ENCODE peak calls at places on chromosome 20, in ten cellular contexts. One of them, this sample, is unnamed.

GRCh38 chr20:17657898-17658647 is 24.0 kb downstream of the RRBP1 start:
- DNase-seq in right cardiac atrium: peak
- DNase-seq in HFF-Myc: no peak
- DNase-seq in tibial nerve: no peak
- DNase-seq in AG04449: no peak
- DNase-seq in mesenchymal stem cell: no peak
- DNase-seq in skeletal muscle cell: no peak
- DNase-seq in fibroblast of villous mesenchyme: no peak
- DNase-seq in HL-60: no peak
- DNase-seq in ovary: no peak
- DNase-seq in this sample: no peak

GRCh38 chr20:58441723-58442122 is 52.7 kb downstream of the VAPB start:
- DNase-seq in right cardiac atrium: no peak
- DNase-seq in HFF-Myc: no peak
- DNase-seq in tibial nerve: no peak
- DNase-seq in AG04449: no peak
- DNase-seq in mesenchymal stem cell: no peak
- DNase-seq in skeletal muscle cell: no peak
- DNase-seq in fibroblast of villous mesenchyme: no peak
- DNase-seq in HL-60: no peak
- DNase-seq in ovary: no peak
- DNase-seq in this sample: no peak

GRCh38 chr20:61960836-61961235 is 104.8 kb downstream of the TAF4 start:
- DNase-seq in right cardiac atrium: no peak
- DNase-seq in HFF-Myc: no peak
- DNase-seq in tibial nerve: no peak
- DNase-seq in AG04449: no peak
- DNase-seq in mesenchymal stem cell: no peak
- DNase-seq in skeletal muscle cell: no peak
- DNase-seq in fibroblast of villous mesenchyme: no peak
- DNase-seq in HL-60: no peak
- DNase-seq in ovary: no peak
- DNase-seq in this sample: no peak

GRCh38 chr20:61391812-61392520 is 139.9 kb downstream of the CDH4 start:
- DNase-seq in right cardiac atrium: no peak
- DNase-seq in HFF-Myc: no peak
- DNase-seq in tibial nerve: no peak
- DNase-seq in AG04449: no peak
- DNase-seq in mesenchymal stem cell: no peak
- DNase-seq in skeletal muscle cell: no peak
- DNase-seq in fibroblast of villous mesenchyme: no peak
- DNase-seq in HL-60: no peak
- DNase-seq in ovary: no peak
- DNase-seq in this sample: no peak

GRCh38 chr20:1326031-1326930 is 2.7 kb downstream of the SDCBP2 start:
- DNase-seq in right cardiac atrium: peak
- DNase-seq in HFF-Myc: no peak
- DNase-seq in tibial nerve: no peak
- DNase-seq in AG04449: no peak
- DNase-seq in mesenchymal stem cell: peak
- DNase-seq in skeletal muscle cell: no peak
- DNase-seq in fibroblast of villous mesenchyme: peak
- DNase-seq in HL-60: no peak
- DNase-seq in ovary: peak
- DNase-seq in this sample: peak

GRCh38 chr20:3239867-3240775 is 1.1 kb upstream of the SLC4A11 start:
- DNase-seq in right cardiac atrium: no peak
- DNase-seq in HFF-Myc: no peak
- DNase-seq in tibial nerve: no peak
- DNase-seq in AG04449: no peak
- DNase-seq in mesenchymal stem cell: peak
- DNase-seq in skeletal muscle cell: no peak
- DNase-seq in fibroblast of villous mesenchyme: peak
- DNase-seq in HL-60: no peak
- DNase-seq in ovary: no peak
- DNase-seq in this sample: no peak

GRCh38 chr20:49276895-49277785 is 717 bp downstream of the ZNFX1 start:
- DNase-seq in right cardiac atrium: peak
- DNase-seq in HFF-Myc: no peak
- DNase-seq in tibial nerve: peak
- DNase-seq in AG04449: no peak
- DNase-seq in mesenchymal stem cell: peak
- DNase-seq in skeletal muscle cell: no peak
- DNase-seq in fibroblast of villous mesenchyme: no peak
- DNase-seq in HL-60: no peak
- DNase-seq in ovary: peak
- DNase-seq in this sample: peak

GRCh38 chr20:34364013-34364382 is 925 bp downstream of the ITCH start:
- DNase-seq in right cardiac atrium: no peak
- DNase-seq in HFF-Myc: no peak
- DNase-seq in tibial nerve: no peak
- DNase-seq in AG04449: no peak
- DNase-seq in mesenchymal stem cell: peak
- DNase-seq in skeletal muscle cell: no peak
- DNase-seq in fibroblast of villous mesenchyme: peak
- DNase-seq in HL-60: no peak
- DNase-seq in ovary: no peak
- DNase-seq in this sample: no peak

GRCh38 chr20:3041818-3042504 is 1.5 kb upstream of the GNRH2 start:
- DNase-seq in right cardiac atrium: no peak
- DNase-seq in HFF-Myc: no peak
- DNase-seq in tibial nerve: no peak
- DNase-seq in AG04449: no peak
- DNase-seq in mesenchymal stem cell: no peak
- DNase-seq in skeletal muscle cell: no peak
- DNase-seq in fibroblast of villous mesenchyme: peak
- DNase-seq in HL-60: no peak
- DNase-seq in ovary: no peak
- DNase-seq in this sample: no peak

GRCh38 chr20:9617940-9618339 is 103.5 kb downstream of the LAMP5 start:
- DNase-seq in right cardiac atrium: no peak
- DNase-seq in HFF-Myc: no peak
- DNase-seq in tibial nerve: no peak
- DNase-seq in AG04449: no peak
- DNase-seq in mesenchymal stem cell: peak
- DNase-seq in skeletal muscle cell: no peak
- DNase-seq in fibroblast of villous mesenchyme: peak
- DNase-seq in HL-60: no peak
- DNase-seq in ovary: no peak
- DNase-seq in this sample: no peak

GRCh38 chr20:43722153-43722505 is 4.7 kb downstream of the GTSF1L start:
- DNase-seq in right cardiac atrium: no peak
- DNase-seq in HFF-Myc: no peak
- DNase-seq in tibial nerve: no peak
- DNase-seq in AG04449: no peak
- DNase-seq in mesenchymal stem cell: no peak
- DNase-seq in skeletal muscle cell: no peak
- DNase-seq in fibroblast of villous mesenchyme: no peak
- DNase-seq in HL-60: no peak
- DNase-seq in ovary: no peak
- DNase-seq in this sample: no peak

GRCh38 chr20:37598611-37599342 is 71.1 kb upstream of the BLCAP start:
- DNase-seq in right cardiac atrium: no peak
- DNase-seq in HFF-Myc: no peak
- DNase-seq in tibial nerve: no peak
- DNase-seq in AG04449: no peak
- DNase-seq in mesenchymal stem cell: no peak
- DNase-seq in skeletal muscle cell: no peak
- DNase-seq in fibroblast of villous mesenchyme: no peak
- DNase-seq in HL-60: no peak
- DNase-seq in ovary: no peak
- DNase-seq in this sample: no peak

GRCh38 chr20:37596890-37597539 is 69.3 kb upstream of the BLCAP start:
- DNase-seq in right cardiac atrium: no peak
- DNase-seq in HFF-Myc: no peak
- DNase-seq in tibial nerve: no peak
- DNase-seq in AG04449: no peak
- DNase-seq in mesenchymal stem cell: no peak
- DNase-seq in skeletal muscle cell: no peak
- DNase-seq in fibroblast of villous mesenchyme: no peak
- DNase-seq in HL-60: no peak
- DNase-seq in ovary: no peak
- DNase-seq in this sample: no peak

GRCh38 chr20:37596168-37596567 is 68.5 kb upstream of the BLCAP start:
- DNase-seq in right cardiac atrium: no peak
- DNase-seq in HFF-Myc: no peak
- DNase-seq in tibial nerve: no peak
- DNase-seq in AG04449: no peak
- DNase-seq in mesenchymal stem cell: no peak
- DNase-seq in skeletal muscle cell: no peak
- DNase-seq in fibroblast of villous mesenchyme: no peak
- DNase-seq in HL-60: no peak
- DNase-seq in ovary: no peak
- DNase-seq in this sample: no peak

GRCh38 chr20:37600486-37600885 is 72.8 kb upstream of the BLCAP start:
- DNase-seq in right cardiac atrium: no peak
- DNase-seq in HFF-Myc: no peak
- DNase-seq in tibial nerve: no peak
- DNase-seq in AG04449: no peak
- DNase-seq in mesenchymal stem cell: no peak
- DNase-seq in skeletal muscle cell: no peak
- DNase-seq in fibroblast of villous mesenchyme: no peak
- DNase-seq in HL-60: no peak
- DNase-seq in ovary: no peak
- DNase-seq in this sample: no peak

GRCh38 chr20:37598101-37598530 is 70.4 kb upstream of the BLCAP start:
- DNase-seq in right cardiac atrium: no peak
- DNase-seq in HFF-Myc: no peak
- DNase-seq in tibial nerve: no peak
- DNase-seq in AG04449: no peak
- DNase-seq in mesenchymal stem cell: no peak
- DNase-seq in skeletal muscle cell: no peak
- DNase-seq in fibroblast of villous mesenchyme: no peak
- DNase-seq in HL-60: no peak
- DNase-seq in ovary: no peak
- DNase-seq in this sample: no peak
- H3K4me3 ChIP-seq in right cardiac atrium: no peak
- H3K4me3 ChIP-seq in HFF-Myc: no peak
- H3K4me3 ChIP-seq in tibial nerve: no peak
- H3K4me3 ChIP-seq in AG04449: no peak
- H3K4me3 ChIP-seq in mesenchymal stem cell: no peak
- H3K4me3 ChIP-seq in skeletal muscle cell: no peak
- H3K4me3 ChIP-seq in fibroblast of villous mesenchyme: no peak
- H3K4me3 ChIP-seq in HL-60: no peak
- H3K4me3 ChIP-seq in ovary: no peak
- H3K4me3 ChIP-seq in this sample: no peak

GRCh38 chr20:63522091-63522868 is 1.7 kb downstream of the PPDPF start:
- DNase-seq in right cardiac atrium: peak
- DNase-seq in HFF-Myc: no peak
- DNase-seq in tibial nerve: no peak
- DNase-seq in AG04449: no peak
- DNase-seq in mesenchymal stem cell: no peak
- DNase-seq in skeletal muscle cell: no peak
- DNase-seq in fibroblast of villous mesenchyme: no peak
- DNase-seq in HL-60: no peak
- DNase-seq in ovary: no peak
- DNase-seq in this sample: peak
- H3K4me3 ChIP-seq in right cardiac atrium: no peak
- H3K4me3 ChIP-seq in HFF-Myc: peak
- H3K4me3 ChIP-seq in tibial nerve: peak
- H3K4me3 ChIP-seq in AG04449: peak
- H3K4me3 ChIP-seq in mesenchymal stem cell: peak
- H3K4me3 ChIP-seq in skeletal muscle cell: peak
- H3K4me3 ChIP-seq in fibroblast of villous mesenchyme: peak
- H3K4me3 ChIP-seq in HL-60: no peak
- H3K4me3 ChIP-seq in ovary: no peak
- H3K4me3 ChIP-seq in this sample: peak

GRCh38 chr20:55641497-55641896 is 363.8 kb downstream of the CBLN4 start:
- DNase-seq in right cardiac atrium: no peak
- DNase-seq in HFF-Myc: no peak
- DNase-seq in tibial nerve: no peak
- DNase-seq in AG04449: no peak
- DNase-seq in mesenchymal stem cell: no peak
- DNase-seq in skeletal muscle cell: no peak
- DNase-seq in fibroblast of villous mesenchyme: no peak
- DNase-seq in HL-60: no peak
- DNase-seq in ovary: no peak
- DNase-seq in this sample: no peak
- H3K4me3 ChIP-seq in right cardiac atrium: no peak
- H3K4me3 ChIP-seq in HFF-Myc: no peak
- H3K4me3 ChIP-seq in tibial nerve: no peak
- H3K4me3 ChIP-seq in AG04449: no peak
- H3K4me3 ChIP-seq in mesenchymal stem cell: no peak
- H3K4me3 ChIP-seq in skeletal muscle cell: no peak
- H3K4me3 ChIP-seq in fibroblast of villous mesenchyme: no peak
- H3K4me3 ChIP-seq in HL-60: no peak
- H3K4me3 ChIP-seq in ovary: no peak
- H3K4me3 ChIP-seq in this sample: no peak

GRCh38 chr20:56761393-56761792 is 132.3 kb downstream of the TFAP2C start:
- DNase-seq in right cardiac atrium: no peak
- DNase-seq in HFF-Myc: no peak
- DNase-seq in tibial nerve: no peak
- DNase-seq in AG04449: no peak
- DNase-seq in mesenchymal stem cell: no peak
- DNase-seq in skeletal muscle cell: no peak
- DNase-seq in fibroblast of villous mesenchyme: no peak
- DNase-seq in HL-60: no peak
- DNase-seq in ovary: no peak
- DNase-seq in this sample: no peak

GRCh38 chr20:56755201-56755600 is 126.1 kb downstream of the TFAP2C start:
- DNase-seq in right cardiac atrium: no peak
- DNase-seq in HFF-Myc: no peak
- DNase-seq in tibial nerve: no peak
- DNase-seq in AG04449: no peak
- DNase-seq in mesenchymal stem cell: peak
- DNase-seq in skeletal muscle cell: no peak
- DNase-seq in fibroblast of villous mesenchyme: no peak
- DNase-seq in HL-60: no peak
- DNase-seq in ovary: no peak
- DNase-seq in this sample: no peak

GRCh38 chr20:56759741-56760278 is 130.7 kb downstream of the TFAP2C start:
- DNase-seq in right cardiac atrium: no peak
- DNase-seq in HFF-Myc: no peak
- DNase-seq in tibial nerve: no peak
- DNase-seq in AG04449: no peak
- DNase-seq in mesenchymal stem cell: no peak
- DNase-seq in skeletal muscle cell: no peak
- DNase-seq in fibroblast of villous mesenchyme: no peak
- DNase-seq in HL-60: no peak
- DNase-seq in ovary: no peak
- DNase-seq in this sample: no peak

GRCh38 chr20:56760610-56761009 is 131.5 kb downstream of the TFAP2C start:
- DNase-seq in right cardiac atrium: no peak
- DNase-seq in HFF-Myc: no peak
- DNase-seq in tibial nerve: no peak
- DNase-seq in AG04449: no peak
- DNase-seq in mesenchymal stem cell: no peak
- DNase-seq in skeletal muscle cell: no peak
- DNase-seq in fibroblast of villous mesenchyme: no peak
- DNase-seq in HL-60: no peak
- DNase-seq in ovary: no peak
- DNase-seq in this sample: no peak

DNA sequence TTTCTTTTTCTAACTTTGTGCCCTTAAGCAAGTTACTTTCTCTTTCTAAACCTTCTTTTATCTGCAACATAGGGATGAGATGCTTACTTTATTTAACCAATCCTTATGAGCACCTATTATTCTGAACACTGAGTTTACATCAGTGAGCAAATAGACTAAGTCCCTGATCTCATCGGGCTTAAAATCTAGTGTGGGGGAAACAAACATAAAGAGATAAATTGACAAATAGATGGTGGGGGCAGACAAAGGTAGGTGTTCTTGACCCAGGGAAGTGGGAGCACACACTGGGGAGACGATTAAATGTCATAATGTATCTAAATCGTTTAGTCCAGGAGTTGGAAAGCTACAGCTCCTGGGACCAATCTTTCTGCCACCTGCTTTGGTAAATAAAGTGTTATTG is 129.6 kb downstream of the TFAP2C start:
- DNase-seq in right cardiac atrium: no peak
- DNase-seq in HFF-Myc: no peak
- DNase-seq in tibial nerve: no peak
- DNase-seq in AG04449: no peak
- DNase-seq in mesenchymal stem cell: no peak
- DNase-seq in skeletal muscle cell: no peak
- DNase-seq in fibroblast of villous mesenchyme: no peak
- DNase-seq in HL-60: no peak
- DNase-seq in ovary: no peak
- DNase-seq in this sample: no peak
- H3K4me3 ChIP-seq in right cardiac atrium: no peak
- H3K4me3 ChIP-seq in HFF-Myc: no peak
- H3K4me3 ChIP-seq in tibial nerve: no peak
- H3K4me3 ChIP-seq in AG04449: no peak
- H3K4me3 ChIP-seq in mesenchymal stem cell: no peak
- H3K4me3 ChIP-seq in skeletal muscle cell: no peak
- H3K4me3 ChIP-seq in fibroblast of villous mesenchyme: no peak
- H3K4me3 ChIP-seq in HL-60: no peak
- H3K4me3 ChIP-seq in ovary: no peak
- H3K4me3 ChIP-seq in this sample: no peak